ENCODE peak calls at places on chromosomes 2 and 18, in ten cellular contexts. B is thoracic aorta, N is fibroblast of the aortic adventitia, E is tibial artery, H is heart left ventricle, M is A549, D is adrenal gland, G is sigmoid colon, S is choroid plexus epithelial cell, O is testis. V is an unnamed sample.

GRCh38 chr2:119468154-119468955 is 36.7 kb downstream of the TMEM37 start:
- DNase-seq in B (no peak), N (peak; percentile 12), E (no peak), H (no peak), M (no peak), D (no peak), G (peak; percentile 13), S (peak; percentile 50), O (no peak), V (no peak)

GRCh38 chr2:51387235-51387634 is 355.3 kb upstream of the NRXN1 start:
- DNase-seq in B (no peak), N (peak; percentile 25), E (no peak), H (no peak), M (no peak), D (no peak), G (no peak), S (peak; percentile 89), O (no peak), V (no peak)

GRCh38 chr18:26546170-26546874 is 2.0 kb downstream of the KCTD1 start:
- DNase-seq in B (no peak), N (peak; percentile 11), E (no peak), H (no peak), M (no peak), D (no peak), G (no peak), S (no peak), O (no peak), V (no peak)

GRCh38 chr2:42859801-42860200 is 67.4 kb upstream of the HAAO start:
- DNase-seq in B (no peak), N (peak; percentile 80), E (no peak), H (no peak), M (no peak), D (no peak), G (no peak), S (peak; percentile 22), O (no peak), V (no peak)

GRCh38 chr2:232890536-232890895 is 20.5 kb downstream of the SNORC start:
- DNase-seq in B (no peak), N (no peak), E (peak; percentile 7), H (no peak), M (no peak), D (no peak), G (no peak), S (no peak), O (no peak), V (no peak)

GRCh38 chr18:49123431-49123830 is 172.7 kb upstream of the SMAD7 start:
- DNase-seq in B (no peak), N (peak; percentile 18), E (no peak), H (no peak), M (no peak), D (no peak), G (no peak), S (peak; percentile 28), O (no peak), V (no peak)

GRCh38 chr2:112541315-112542122 is 746 bp upstream of the POLR1B start:
- DNase-seq in B (peak; percentile 29), N (no peak), E (no peak), H (peak; percentile 72), M (peak; percentile 69), D (peak; percentile 69), G (peak; percentile 80), S (peak; percentile 63), O (peak; percentile 78), V (no peak)

GRCh38 chr2:140526575-140526974 is 1604.2 kb downstream of the LRP1B start:
- DNase-seq in B (no peak), N (peak; percentile 71), E (no peak), H (no peak), M (no peak), D (no peak), G (no peak), S (peak; percentile 61), O (no peak), V (peak; percentile 82)

GRCh38 chr18:47981830-47982229 is 51.4 kb upstream of the SMAD2 start:
- DNase-seq in B (no peak), N (no peak), E (no peak), H (no peak), M (no peak), D (no peak), G (no peak), S (no peak), O (no peak), V (no peak)

GRCh38 chr2:132670104-132670960 is at the start of gene LYPD1:
- DNase-seq in B (no peak), N (peak; percentile 36), E (no peak), H (peak; percentile 24), M (no peak), D (no peak), G (peak; percentile 59), S (peak; percentile 35), O (peak; percentile 26), V (no peak)

GRCh38 chr2:219664958-219665357 is 37.5 kb downstream of the SLC4A3 start:
- DNase-seq in B (no peak), N (peak; percentile 70), E (peak; percentile 45), H (peak; percentile 78), M (no peak), D (peak; percentile 33), G (peak; percentile 76), S (peak; percentile 89), O (peak; percentile 80), V (no peak)

GRCh38 chr2:191917967-191918651 is 71.2 kb upstream of the CAVIN2 start:
- DNase-seq in B (no peak), N (peak; percentile 61), E (no peak), H (peak; percentile 34), M (no peak), D (no peak), G (no peak), S (no peak), O (no peak), V (no peak)

GRCh38 chr2:99880148-99880983 is 262.0 kb downstream of the AFF3 start:
- DNase-seq in B (no peak), N (no peak), E (no peak), H (no peak), M (no peak), D (no peak), G (no peak), S (peak; percentile 74), O (no peak), V (peak; percentile 87)

GRCh38 chr2:218301176-218301819 is 9.0 kb upstream of the TMBIM1 start:
- DNase-seq in B (peak; percentile 58), N (peak; percentile 88), E (peak; percentile 87), H (peak; percentile 84), M (peak; percentile 48), D (peak; percentile 96), G (peak; percentile 91), S (peak; percentile 91), O (peak; percentile 94), V (no peak)

GRCh38 chr2:186044761-186045160 is 306.2 kb downstream of the FSIP2 start:
- DNase-seq in B (no peak), N (no peak), E (no peak), H (no peak), M (no peak), D (no peak), G (no peak), S (no peak), O (no peak), V (no peak)

GRCh38 chr18:77249583-77250500 is at the start of gene GALR1:
- DNase-seq in B (no peak), N (peak; percentile 4), E (no peak), H (no peak), M (no peak), D (no peak), G (no peak), S (peak; percentile 5), O (no peak), V (no peak)

GRCh38 chr2:58425368-58425767 is 184.2 kb upstream of the FANCL start:
- DNase-seq in B (no peak), N (no peak), E (no peak), H (no peak), M (no peak), D (no peak), G (no peak), S (no peak), O (no peak), V (no peak)

DNA sequence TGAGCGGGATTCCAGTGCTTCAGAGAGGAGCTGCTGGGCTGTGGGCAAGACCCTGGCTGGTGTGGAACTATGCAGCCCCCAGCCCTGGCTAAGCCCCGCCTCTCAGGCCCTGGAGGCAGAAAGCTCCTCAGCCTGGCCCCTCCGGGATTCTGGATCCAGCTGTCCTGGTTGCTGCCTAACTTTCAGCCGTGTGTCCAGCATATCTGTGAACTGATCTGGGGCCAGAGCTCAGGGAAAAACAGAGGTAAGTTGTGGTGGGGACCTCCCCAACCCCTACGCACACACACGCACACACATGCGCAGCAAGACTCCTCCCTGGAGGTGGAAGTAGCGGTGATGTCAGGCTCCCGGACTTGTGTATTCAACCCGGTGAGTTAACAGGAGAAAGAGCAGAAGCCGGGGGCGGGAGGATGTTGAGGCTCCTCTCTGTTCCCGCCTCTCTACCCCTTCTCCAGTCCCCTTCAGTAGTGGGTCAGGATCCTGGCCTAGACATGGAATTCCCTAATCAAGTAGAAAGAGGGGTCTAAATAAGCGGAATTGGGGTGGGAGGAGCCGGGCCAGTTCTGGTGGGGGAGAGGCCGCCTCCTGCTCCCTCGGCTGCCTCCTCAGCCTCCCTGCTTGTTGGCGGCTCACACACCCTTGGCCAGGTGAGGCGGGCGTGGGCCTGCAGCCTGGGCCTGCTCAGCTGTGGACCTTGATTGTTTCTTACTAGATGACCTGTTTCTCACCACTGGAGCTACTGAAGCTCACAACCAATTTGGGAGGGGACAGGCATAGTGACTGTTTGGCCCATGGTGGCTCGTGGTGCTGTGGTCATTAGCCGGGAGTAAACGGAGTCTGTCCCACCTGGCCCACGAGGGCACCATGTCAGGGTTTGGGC is 33.4 kb downstream of the SIX2 start:
- DNase-seq in B (no peak), N (no peak), E (no peak), H (no peak), M (no peak), D (no peak), G (no peak), S (peak; percentile 39), O (peak; percentile 38), V (no peak)
- H3K4me3 ChIP-seq in B (no peak overlapping the region), N (no peak overlapping the region), E (no peak overlapping the region), H (no peak overlapping the region), M (no peak overlapping the region), D (no peak overlapping the region), G (no peak overlapping the region), S (no peak overlapping the region), O (no peak overlapping the region), V (no peak overlapping the region)

GRCh38 chr2:158088093-158088492 is 13.6 kb upstream of the UPP2 start:
- DNase-seq in B (no peak), N (no peak), E (no peak), H (no peak), M (no peak), D (no peak), G (no peak), S (no peak), O (no peak), V (no peak)
- TF ChIP-seq CTCF in B (no peak), N (no peak), E (no peak), H (no peak), M (no peak), D (no peak), G (no peak), S (no peak), O (no peak), V (no peak)

GRCh38 chr2:237411683-237412349 is 2.1 kb downstream of the COL6A3 start:
- DNase-seq in B (no peak), N (peak; percentile 67), E (peak; percentile 65), H (no peak), M (no peak), D (no peak), G (peak; percentile 86), S (peak; percentile 69), O (peak; percentile 56), V (no peak)
- H3K4me3 ChIP-seq in B (peak overlapping the region; percentile 74), N (peak overlapping the region; percentile 96), E (peak overlapping the region; percentile 52), H (peak overlapping the region; percentile 56), M (no peak overlapping the region), D (peak overlapping the region; percentile 7), G (peak overlapping the region; percentile 81), S (peak overlapping the region; percentile 92), O (peak overlapping the region; percentile 52), V (no peak overlapping the region)

GRCh38 chr2:173049732-173050314 is 25.8 kb upstream of the MAP3K20 start:
- DNase-seq in B (no peak), N (no peak), E (no peak), H (no peak), M (no peak), D (no peak), G (no peak), S (no peak), O (no peak), V (no peak)
- TF ChIP-seq CTCF in B (no peak), N (no peak), E (no peak), H (no peak), M (no peak), D (no peak), G (no peak), S (no peak), O (no peak), V (no peak)

V was measured in epithelial cell of proximal tubule.